ENCODE peak calls at places on chromosomes 16 and 17, in six cellular contexts. A is non-pigmented ciliary epithelial cell, V is Daoy, S is ureter, U is RWPE1, H is ovary. X is an unnamed sample.

GRCh38 chr17:27657620-27658019 is 26.6 kb downstream of the LGALS9 start:
- DNase-seq in U (no peak), A (no peak), S (no peak), H (no peak), V (no peak), X (peak)

GRCh38 chr17:51346218-51346982 is 86.1 kb downstream of the UTP18 start:
- DNase-seq in V (no peak), U (no peak), H (no peak), A (no peak), S (no peak), X (no peak)

GRCh38 chr16:75559564-75560372 is 3.7 kb upstream of the TMEM231 start:
- DNase-seq in H (no peak), A (no peak), U (no peak), S (no peak), V (peak), X (no peak)

GRCh38 chr17:385195-385835 is 32.7 kb upstream of the RPH3AL start:
- DNase-seq in S (peak), H (peak), U (peak), V (peak), A (no peak), X (peak)

GRCh38 chr17:81057079-81057730 is 22.3 kb downstream of the BAIAP2 start:
- DNase-seq in V (no peak), A (no peak), H (no peak), S (no peak), U (peak), X (peak)

GRCh38 chr17:9389116-9389515 is 186.5 kb downstream of the STX8 start:
- DNase-seq in U (peak), V (peak), H (no peak), S (no peak), A (peak), X (peak)

GRCh38 chr17:71085238-71086033 is 916.1 kb downstream of the KCNJ2 start:
- DNase-seq in V (peak), A (no peak), U (peak), H (no peak), S (no peak), X (no peak)

GRCh38 chr17:1834378-1835149 is 4.8 kb downstream of the RPA1 start:
- DNase-seq in V (no peak), U (no peak), H (no peak), S (no peak), A (no peak), X (no peak)

GRCh38 chr17:78230252-78230962 is 1.0 kb upstream of the TMEM235 start:
- DNase-seq in H (no peak), V (peak), S (no peak), U (no peak), A (no peak), X (no peak)

GRCh38 chr16:69397821-69398521 is 12.2 kb upstream of the TERF2 start:
- DNase-seq in H (peak), A (no peak), V (peak), U (peak), S (no peak), X (peak)

GRCh38 chr16:24848065-24848464 is 2.3 kb downstream of the SLC5A11 start:
- DNase-seq in H (no peak), U (no peak), S (no peak), V (peak), A (no peak), X (no peak)

GRCh38 chr16:28321700-28322411 is 29.5 kb downstream of the SBK1 start:
- DNase-seq in A (no peak), U (peak), S (no peak), V (peak), H (no peak), X (peak)

GRCh38 chr16:5580320-5580719 is 482.7 kb upstream of the EEF2KMT start:
- DNase-seq in H (no peak), V (no peak), U (no peak), S (no peak), A (no peak), X (no peak)

GRCh38 chr17:58081641-58082340 is 1.4 kb upstream of the DYNLL2 start:
- DNase-seq in S (no peak), A (no peak), V (no peak), H (no peak), U (no peak), X (no peak)

X was measured in lung microvascular endothelial cell.